ENCODE peak calls at places on chromosomes 2 and 18, in four cellular contexts. T, X, K and P are unnamed samples.
A peak's percentile ranks its signal among the peaks of the same experiment; 100 is the strongest.

GRCh38 chr2:235666240-235666781 is 172.5 kb downstream of the AGAP1 start:
- DNase-seq in T (peak; percentile 42), X (peak; percentile 83), K (no peak), P (no peak)

GRCh38 chr2:27370816-27371620 is 602 bp downstream of the SNX17 start:
- DNase-seq in T (peak; percentile 65), X (no peak), K (no peak), P (no peak)

GRCh38 chr2:172829229-172829628 is 93.6 kb downstream of the RAPGEF4 start:
- DNase-seq in T (no peak), X (no peak), K (no peak), P (no peak)

GRCh38 chr2:76464310-76464709 is 753.6 kb upstream of the GCFC2 start:
- DNase-seq in T (no peak), X (no peak), K (no peak), P (no peak)

GRCh38 chr2:46812381-46813024 is 103.1 kb downstream of the MCFD2 start:
- DNase-seq in T (peak; percentile 29), X (no peak), K (peak; percentile 84), P (peak; percentile 42)

GRCh38 chr2:168192839-168193616 is 54.4 kb downstream of the STK39 start:
- DNase-seq in T (no peak), X (no peak), K (no peak), P (no peak)

GRCh38 chr2:96150007-96150406 is 4.8 kb upstream of the DUSP2 start:
- DNase-seq in T (no peak), X (no peak), K (no peak), P (no peak)

GRCh38 chr18:79587298-79588125 is 92.1 kb upstream of the CTDP1 start:
- DNase-seq in T (peak; percentile 54), X (no peak), K (no peak), P (no peak)

GRCh38 chr2:182680838-182681237 is 35.2 kb upstream of the DNAJC10 start:
- DNase-seq in T (no peak), X (no peak), K (no peak), P (no peak)

GRCh38 chr18:39611381-39612090 is 2045.9 kb upstream of the CELF4 start:
- DNase-seq in T (no peak), X (no peak), K (no peak), P (no peak)

GRCh38 chr2:169767243-169767888 is 31.3 kb upstream of the SSB start:
- DNase-seq in T (peak; percentile 69), X (peak; percentile 40), K (peak; percentile 67), P (no peak)